ENCODE peak calls at places on chromosomes 1 and 21, in five cellular contexts. Q, O, K, W and S are unnamed samples.

GRCh38 chr1:204278254-204278653 is 64.5 kb upstream of the GOLT1A start:
- DNase-seq in Q (no peak), O (peak; percentile 45), K (no peak), W (no peak), S (no peak)

GRCh38 chr1:6572653-6573383 is 7.0 kb upstream of the ZBTB48 start:
- DNase-seq in W (no peak), Q (no peak), O (no peak), K (no peak), S (no peak)

GRCh38 chr1:19400875-19401854 is 84.2 kb downstream of the CAPZB start:
- DNase-seq in K (no peak), W (no peak), Q (peak; percentile 73), O (peak; percentile 82), S (no peak)

GRCh38 chr1:1567831-1568380 is 6.8 kb downstream of the SSU72 start:
- DNase-seq in O (peak; percentile 24), W (no peak), K (no peak), Q (no peak), S (no peak)

GRCh38 chr1:96492236-96492635 is 229.3 kb upstream of the PTBP2 start:
- DNase-seq in Q (peak; percentile 47), O (no peak), K (no peak), W (no peak), S (no peak)

GRCh38 chr1:193157360-193157759 is 29.1 kb downstream of the B3GALT2 start:
- DNase-seq in K (no peak), Q (no peak), O (no peak), W (no peak), S (no peak)

GRCh38 chr1:199084293-199084692 is 445.5 kb downstream of the PTPRC start:
- DNase-seq in Q (no peak), W (no peak), K (no peak), O (peak; percentile 13), S (no peak)

GRCh38 chr1:33394716-33395115 is 36.2 kb downstream of the PHC2 start:
- DNase-seq in Q (no peak), K (no peak), W (no peak), O (no peak), S (no peak)

GRCh38 chr1:228150021-228150457 is 309 bp downstream of the GJC2 start:
- DNase-seq in K (no peak), W (no peak), O (no peak), Q (no peak), S (no peak)
- H3K4me1 ChIP-seq in K (peaks cover 9% of the 10 kb centered on the region), W (peaks cover 66% of the 10 kb centered on the region), O (no peaks in the 10 kb centered on the region), Q (peaks cover 14% of the 10 kb centered on the region), S (peaks cover 35% of the 10 kb centered on the region)

GRCh38 chr1:153291514-153291913 is 21.2 kb downstream of the PGLYRP3 start:
- DNase-seq in Q (no peak), K (no peak), W (no peak), O (no peak), S (no peak)
- H3K4me1 ChIP-seq in Q (no peaks in the 10 kb centered on the region), K (peaks cover 10% of the 10 kb centered on the region), W (no peaks in the 10 kb centered on the region), O (peaks cover 2% of the 10 kb centered on the region), S (no peaks in the 10 kb centered on the region)

DNA sequence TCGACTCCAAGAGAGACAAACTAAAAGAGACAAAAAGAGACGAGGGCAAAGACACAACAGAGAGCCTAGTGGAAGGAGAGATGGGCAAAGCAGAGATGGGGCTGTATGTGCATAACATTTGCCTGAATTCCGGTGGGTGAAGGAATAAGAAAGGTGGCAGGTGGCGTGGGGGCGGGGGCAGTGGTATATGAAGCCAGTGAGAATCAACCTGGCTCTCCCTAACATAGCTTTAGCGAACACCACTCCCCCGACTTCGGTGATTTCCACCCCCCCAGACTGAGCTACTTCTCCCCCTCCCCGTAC is 1.1 kb downstream of the INKA2 start:
- DNase-seq in Q (no peak), O (no peak), W (no peak), K (no peak), S (no peak)
- H3K4me1 ChIP-seq in Q (peaks cover 43% of the 10 kb centered on the region), O (peaks cover 10% of the 10 kb centered on the region), W (peaks cover 82% of the 10 kb centered on the region), K (peaks cover 9% of the 10 kb centered on the region), S (peaks cover 37% of the 10 kb centered on the region)

GRCh38 chr21:36699546-36700294 is 805 bp downstream of the SIM2 start:
- DNase-seq in Q (peak; percentile 49), K (no peak), W (no peak), O (peak; percentile 28), S (no peak)
- H3K4me1 ChIP-seq in Q (peaks cover 48% of the 10 kb centered on the region), K (peaks cover 39% of the 10 kb centered on the region), W (peaks cover 64% of the 10 kb centered on the region), O (no peaks in the 10 kb centered on the region), S (peaks cover 46% of the 10 kb centered on the region)